ENCODE peak calls at places on chromosomes 1 and 21, in nine cellular contexts. C is H9, T is GM23338, F is transverse colon, X is heart left ventricle, M is colonic mucosa, P is testis, V is stomach, H is pancreas. Q is an unnamed sample. For H3K4me1, the result is how much of the 10 kb centered on the place peaks cover.

GRCh38 chr1:27856561-27857343 is 15.6 kb upstream of the THEMIS2 start:
- DNase-seq in C (no peak), T (no peak), F (no peak), X (no peak), M (no peak), P (no peak), V (no peak), H (no peak), Q (no peak)

GRCh38 chr1:244731651-244732050 is 78.7 kb downstream of the DESI2 start:
- DNase-seq in C (no peak), T (no peak), F (no peak), X (no peak), M (no peak), P (no peak), V (no peak), H (no peak), Q (no peak)

GRCh38 chr1:222335586-222335985 is 212.3 kb downstream of the HHIPL2 start:
- DNase-seq in C (no peak), T (no peak), F (no peak), X (no peak), M (no peak), P (no peak), V (no peak), H (no peak), Q (no peak)

GRCh38 chr1:26360051-26360806 is 6.3 kb upstream of the CRYBG2 start:
- DNase-seq in C (peak), T (peak), F (peak), X (no peak), M (no peak), P (peak), V (no peak), H (no peak), Q (peak)

GRCh38 chr21:36557316-36557715 is 77.4 kb upstream of the CLDN14 start:
- DNase-seq in C (no peak), T (no peak), F (no peak), X (no peak), M (no peak), P (no peak), V (no peak), H (no peak), Q (no peak)

GRCh38 chr21:34072145-34073031 is 990 bp upstream of the MRPS6 start:
- DNase-seq in C (no peak), T (no peak), F (no peak), X (peak), M (no peak), P (peak), V (peak), H (peak), Q (no peak)

GRCh38 chr1:57319165-57319564 is 104.7 kb downstream of the DAB1 start:
- DNase-seq in C (no peak), T (no peak), F (no peak), X (no peak), M (no peak), P (no peak), V (no peak), H (no peak), Q (no peak)

GRCh38 chr1:19344372-19344810 is 32.3 kb downstream of the SLC66A1 start:
- DNase-seq in C (peak), T (peak), F (peak), X (peak), M (peak), P (peak), V (peak), H (peak), Q (peak)

GRCh38 chr21:45447821-45448220 is 42.9 kb downstream of the COL18A1 start:
- DNase-seq in C (no peak), T (no peak), F (no peak), X (peak), M (no peak), P (no peak), V (no peak), H (no peak), Q (no peak)

GRCh38 chr1:95139039-95139438 is 21.9 kb downstream of the TLCD4 start:
- DNase-seq in C (no peak), T (no peak), F (no peak), X (no peak), M (no peak), P (no peak), V (no peak), H (no peak), Q (no peak)

GRCh38 chr1:154835531-154836285 is 34.4 kb downstream of the KCNN3 start:
- DNase-seq in C (no peak), T (no peak), F (no peak), X (no peak), M (no peak), P (no peak), V (no peak), H (no peak), Q (no peak)

GRCh38 chr1:48917901-48918603 is 141.4 kb upstream of the BEND5 start:
- DNase-seq in C (no peak), T (peak), F (no peak), X (no peak), M (no peak), P (no peak), V (no peak), H (no peak), Q (peak)

GRCh38 chr21:43929217-43929971 is 64.4 kb downstream of the AGPAT3 start:
- DNase-seq in C (no peak), T (no peak), F (no peak), X (peak), M (peak), P (peak), V (peak), H (peak), Q (peak)

GRCh38 chr1:184296466-184297243 is 90.2 kb upstream of the C1orf21 start:
- DNase-seq in C (no peak), T (no peak), F (peak), X (peak), M (peak), P (peak), V (peak), H (peak), Q (no peak)

GRCh38 chr1:151282883-151283725 is 1.0 kb downstream of the ZNF687 start:
- DNase-seq in C (no peak), T (peak), F (peak), X (no peak), M (peak), P (peak), V (peak), H (peak), Q (peak)

GRCh38 chr21:44434936-44435635 is 20.2 kb upstream of the LRRC3 start:
- DNase-seq in C (peak), T (no peak), F (peak), X (no peak), M (no peak), P (no peak), V (no peak), H (peak), Q (peak)

GRCh38 chr1:95381980-95382379 is 148.0 kb downstream of the RWDD3 start:
- DNase-seq in C (no peak), T (no peak), F (no peak), X (no peak), M (no peak), P (no peak), V (no peak), H (no peak), Q (no peak)

GRCh38 chr1:61839702-61840101 is 97.4 kb downstream of the PATJ start:
- DNase-seq in C (no peak), T (no peak), F (no peak), X (no peak), M (no peak), P (no peak), V (no peak), H (no peak), Q (no peak)

GRCh38 chr1:208040714-208041393 is 129.9 kb upstream of the CD34 start:
- DNase-seq in C (no peak), T (no peak), F (no peak), X (no peak), M (no peak), P (no peak), V (no peak), H (no peak), Q (peak)

GRCh38 chr1:243475966-243476365 is 220.1 kb downstream of the SDCCAG8 start:
- DNase-seq in C (peak), T (peak), F (no peak), X (no peak), M (no peak), P (no peak), V (no peak), H (no peak), Q (peak)

GRCh38 chr1:81950845-81951244 is 150.1 kb downstream of the ADGRL2 start:
- DNase-seq in C (no peak), T (no peak), F (no peak), X (no peak), M (no peak), P (no peak), V (no peak), H (no peak), Q (no peak)

GRCh38 chr1:78687914-78688313 is 38.3 kb downstream of the IFI44 start:
- DNase-seq in C (no peak), T (no peak), F (no peak), X (no peak), M (no peak), P (no peak), V (no peak), H (no peak), Q (no peak)

GRCh38 chr1:145977486-145978476 is 13.3 kb downstream of the POLR3GL start:
- DNase-seq in C (peak), T (peak), F (peak), X (peak), M (peak), P (peak), V (peak), H (peak), Q (peak)

GRCh38 chr1:235993652-235994051 is 71.2 kb downstream of the NID1 start:
- DNase-seq in C (no peak), T (no peak), F (no peak), X (no peak), M (no peak), P (no peak), V (no peak), H (no peak), Q (no peak)

GRCh38 chr21:37412603-37413360 is 46.2 kb downstream of the DYRK1A start:
- DNase-seq in C (no peak), T (no peak), F (no peak), X (no peak), M (no peak), P (no peak), V (no peak), H (no peak), Q (no peak)

GRCh38 chr1:37478451-37478871 is 4.1 kb downstream of the ZC3H12A start:
- DNase-seq in C (no peak), T (no peak), F (peak), X (no peak), M (no peak), P (no peak), V (peak), H (no peak), Q (no peak)

GRCh38 chr1:32052887-32053286 is 19.9 kb upstream of the TMEM39B start:
- DNase-seq in C (no peak), T (no peak), F (no peak), X (no peak), M (no peak), P (no peak), V (no peak), H (no peak), Q (peak)

GRCh38 chr1:152111515-152111968 is 3.7 kb downstream of the TCHH start:
- DNase-seq in C (peak), T (peak), F (no peak), X (no peak), M (peak), P (peak), V (no peak), H (no peak), Q (peak)

GRCh38 chr1:167526659-167527383 is 8.5 kb upstream of the CD247 start:
- DNase-seq in C (no peak), T (no peak), F (no peak), X (no peak), M (no peak), P (no peak), V (no peak), H (no peak), Q (no peak)

GRCh38 chr21:33433425-33434114 is 30.4 kb downstream of the IFNGR2 start:
- DNase-seq in C (no peak), T (no peak), F (no peak), X (peak), M (no peak), P (no peak), V (no peak), H (no peak), Q (no peak)

GRCh38 chr1:224820341-224820740 is 109.1 kb upstream of the DNAH14 start:
- DNase-seq in C (no peak), T (no peak), F (no peak), X (no peak), M (no peak), P (no peak), V (no peak), H (no peak), Q (no peak)

GRCh38 chr1:204132718-204133117 is 19.1 kb downstream of the ETNK2 start:
- DNase-seq in C (no peak), T (no peak), F (no peak), X (no peak), M (no peak), P (no peak), V (no peak), H (no peak), Q (no peak)

GRCh38 chr1:9275567-9276034 is 17.1 kb upstream of the SPSB1 start:
- DNase-seq in C (no peak), T (no peak), F (peak), X (no peak), M (peak), P (peak), V (peak), H (no peak), Q (no peak)

GRCh38 chr1:216847385-216848036 is 124.3 kb upstream of the ESRRG start:
- DNase-seq in C (no peak), T (no peak), F (no peak), X (no peak), M (no peak), P (no peak), V (no peak), H (no peak), Q (no peak)

GRCh38 chr1:39117985-39118384 is 86.5 kb upstream of the MACF1 start:
- DNase-seq in C (no peak), T (no peak), F (no peak), X (no peak), M (no peak), P (no peak), V (no peak), H (no peak), Q (no peak)

GRCh38 chr1:39116868-39117728 is 87.4 kb upstream of the MACF1 start:
- DNase-seq in C (no peak), T (no peak), F (no peak), X (no peak), M (no peak), P (no peak), V (no peak), H (no peak), Q (no peak)

GRCh38 chr1:39113109-39113743 is 87.1 kb downstream of the NDUFS5 start:
- DNase-seq in C (no peak), T (no peak), F (no peak), X (no peak), M (no peak), P (no peak), V (no peak), H (no peak), Q (no peak)

GRCh38 chr1:39116116-39116607 is 88.3 kb upstream of the MACF1 start:
- DNase-seq in C (no peak), T (no peak), F (no peak), X (no peak), M (no peak), P (no peak), V (no peak), H (no peak), Q (no peak)

DNA sequence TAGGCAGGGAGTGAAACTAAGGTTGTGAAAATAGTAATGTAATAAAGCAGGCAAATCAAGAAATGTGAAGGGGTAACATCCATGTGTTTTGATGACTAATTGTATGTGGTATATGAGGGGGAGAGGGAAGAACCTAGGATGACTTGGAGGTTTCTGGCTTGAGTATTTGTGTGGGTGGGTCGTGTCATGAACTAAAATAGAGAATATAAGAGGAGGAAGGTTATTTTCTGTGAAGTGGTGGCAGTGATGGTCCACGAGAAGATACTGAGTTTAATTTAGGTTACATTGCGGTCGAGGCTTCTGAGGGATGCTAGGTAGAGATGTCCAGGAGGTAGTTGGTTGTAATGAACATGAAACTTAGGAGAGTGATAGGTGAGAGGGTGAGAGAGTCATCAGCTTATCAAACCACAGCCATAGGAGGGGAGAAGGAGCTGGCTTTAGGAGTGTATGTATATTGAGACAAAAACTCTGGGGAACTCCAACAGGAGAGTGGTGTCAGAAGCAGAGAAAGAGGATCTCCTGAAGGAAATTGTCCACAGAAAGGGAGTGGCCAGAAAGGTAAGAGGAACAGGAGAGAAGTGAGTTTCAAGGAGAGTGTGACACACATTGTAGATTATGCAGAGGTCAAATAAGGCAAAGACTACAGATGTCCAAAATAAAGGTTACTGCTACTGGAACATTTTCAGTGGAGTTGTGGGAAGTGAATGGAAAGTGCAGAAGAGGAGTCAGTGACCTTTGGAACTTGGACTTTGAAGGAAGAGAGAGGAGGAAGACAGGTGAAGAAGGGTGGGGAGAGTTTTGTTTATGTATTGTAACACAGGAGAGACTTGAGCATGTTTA is 89.0 kb upstream of the MACF1 start:
- DNase-seq in C (no peak), T (no peak), F (no peak), X (no peak), M (no peak), P (no peak), V (no peak), H (no peak), Q (no peak)
- H3K27ac ChIP-seq in C (no peak), T (no peak), F (peak), X (no peak), M (peak), P (no peak), V (peak), H (no peak), Q (no peak)

GRCh38 chr1:186859995-186860394 is 31.2 kb downstream of the PLA2G4A start:
- DNase-seq in C (no peak), T (no peak), F (no peak), X (no peak), M (no peak), P (no peak), V (no peak), H (no peak), Q (no peak)

GRCh38 chr1:186864296-186864695 is 35.5 kb downstream of the PLA2G4A start:
- DNase-seq in C (no peak), T (no peak), F (no peak), X (no peak), M (no peak), P (no peak), V (no peak), H (no peak), Q (no peak)

GRCh38 chr1:186865253-186865652 is 36.5 kb downstream of the PLA2G4A start:
- DNase-seq in C (no peak), T (no peak), F (no peak), X (no peak), M (no peak), P (no peak), V (no peak), H (no peak), Q (no peak)

GRCh38 chr1:186869829-186870228 is 41.1 kb downstream of the PLA2G4A start:
- DNase-seq in C (no peak), T (no peak), F (no peak), X (no peak), M (no peak), P (no peak), V (no peak), H (no peak), Q (no peak)

DNA sequence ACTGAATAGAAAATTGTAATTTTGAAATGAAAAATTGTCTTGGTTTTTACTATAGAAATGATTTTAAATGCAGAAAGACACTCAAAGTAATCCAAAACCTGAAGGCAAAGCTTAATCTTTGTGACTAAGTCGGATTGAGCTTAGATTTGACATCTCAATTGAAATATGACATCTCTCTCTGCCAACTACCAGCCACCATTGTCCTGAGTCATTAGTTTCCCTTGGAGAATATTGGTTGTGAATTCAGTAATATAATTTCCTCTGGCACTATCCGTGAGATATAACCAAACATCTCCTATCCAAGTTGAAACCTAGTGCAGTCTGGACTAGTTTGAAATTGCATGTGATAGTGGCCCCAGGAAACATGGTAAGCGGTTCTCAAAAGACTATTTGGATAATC is 37.1 kb downstream of the PLA2G4A start:
- DNase-seq in C (no peak), T (no peak), F (no peak), X (no peak), M (no peak), P (no peak), V (no peak), H (no peak), Q (no peak)
- TF ChIP-seq CTCF in C (no peak), T (no peak), F (no peak), X (no peak), M (no peak), P (no peak), V (no peak), H (no peak), Q (no peak)

GRCh38 chr21:42527489-42528158 is 14.0 kb downstream of the SLC37A1 start:
- DNase-seq in C (no peak), T (no peak), F (no peak), X (no peak), M (no peak), P (no peak), V (no peak), H (no peak), Q (no peak)

GRCh38 chr21:42525228-42525604 is 11.6 kb downstream of the SLC37A1 start:
- DNase-seq in C (no peak), T (peak), F (no peak), X (no peak), M (no peak), P (no peak), V (no peak), H (no peak), Q (no peak)

GRCh38 chr21:42527127-42527488 is 13.5 kb downstream of the SLC37A1 start:
- DNase-seq in C (no peak), T (no peak), F (no peak), X (no peak), M (no peak), P (no peak), V (no peak), H (no peak), Q (peak)

GRCh38 chr21:42525676-42526378 is 12.2 kb downstream of the SLC37A1 start:
- DNase-seq in C (no peak), T (no peak), F (no peak), X (no peak), M (no peak), P (no peak), V (no peak), H (no peak), Q (no peak)

GRCh38 chr21:42526379-42526727 is 12.7 kb downstream of the SLC37A1 start:
- DNase-seq in C (no peak), T (no peak), F (peak), X (peak), M (peak), P (no peak), V (peak), H (peak), Q (peak)
- H3K4me1 ChIP-seq in C (under half), T (under half), F (half or more), X (under half), M (under half), P (under half), V (half or more), H (under half), Q (under half)

DNA sequence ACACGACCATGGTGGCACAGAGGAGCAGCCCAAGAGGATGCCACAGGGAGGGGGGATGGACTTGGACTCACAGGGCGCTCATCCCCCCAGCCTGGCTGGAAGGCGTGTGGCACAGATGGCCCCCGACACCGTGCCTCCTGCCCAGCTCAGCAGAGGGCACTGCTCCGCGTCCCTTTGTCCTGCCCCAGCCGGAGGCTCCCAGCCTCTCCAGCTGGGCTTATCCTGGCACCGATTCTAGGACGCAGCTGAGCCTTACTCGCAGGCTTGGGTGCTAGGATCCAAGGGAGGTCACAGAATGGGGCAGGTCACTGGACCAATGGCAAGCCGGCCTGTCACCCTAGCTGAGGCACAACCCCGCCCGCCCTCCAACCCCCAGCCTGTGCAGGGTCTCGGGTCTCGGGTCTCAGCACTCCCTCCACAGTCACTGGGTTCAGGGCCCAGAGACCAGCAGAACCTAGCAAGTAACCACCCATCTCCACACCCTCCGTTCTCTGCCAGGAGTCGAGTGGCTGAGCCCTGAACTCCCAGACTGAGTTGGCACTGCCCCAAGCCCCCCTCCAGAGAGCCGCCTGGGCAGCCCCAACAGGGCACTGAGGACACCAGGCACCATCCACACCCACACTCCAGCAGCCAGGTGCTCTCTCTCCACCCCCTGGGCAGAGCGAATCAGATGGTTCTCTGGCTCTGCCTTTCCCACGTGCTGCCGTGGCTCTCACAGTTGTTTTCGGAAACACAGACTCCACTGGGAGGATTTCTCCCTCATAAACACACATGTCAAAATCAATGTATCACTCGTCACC is 13.8 kb downstream of the WDR4 start:
- DNase-seq in C (no peak), T (no peak), F (no peak), X (peak), M (no peak), P (peak), V (no peak), H (no peak), Q (no peak)
- H3K27ac ChIP-seq in C (no peak), T (peak), F (no peak), X (peak), M (no peak), P (peak), V (no peak), H (no peak), Q (peak)